ENCODE peak calls at places on chromosomes 3 and 15, in eight cellular contexts. One of them, this sample, is unnamed.

GRCh38 chr3:187968883-187969580 is 184.9 kb upstream of the LPP start:
- DNase-seq in activated CD4-positive, alpha-beta T cell treated with anti-CD3 and anti-CD28 coated beads for 48 hours: no peak
- DNase-seq in GM13976: no peak
- DNase-seq in mucosa of descending colon: no peak
- DNase-seq in BJ: peak
- DNase-seq in Kasumi-1: no peak
- DNase-seq in stimulated activated CD8-positive, alpha-beta memory T cell treated with anti-CD3 and anti-CD28 coated beads, Interleukin-15, amount 100 ng/mL, for 4 hours: no peak
- DNase-seq in astrocyte: peak
- DNase-seq in this sample: peak

GRCh38 chr3:72279631-72280041 is 494.7 kb upstream of the PROK2 start:
- DNase-seq in activated CD4-positive, alpha-beta T cell treated with anti-CD3 and anti-CD28 coated beads for 48 hours: no peak
- DNase-seq in GM13976: no peak
- DNase-seq in mucosa of descending colon: no peak
- DNase-seq in BJ: no peak
- DNase-seq in Kasumi-1: no peak
- DNase-seq in stimulated activated CD8-positive, alpha-beta memory T cell treated with anti-CD3 and anti-CD28 coated beads, Interleukin-15, amount 100 ng/mL, for 4 hours: no peak
- DNase-seq in astrocyte: no peak
- DNase-seq in this sample: peak

GRCh38 chr15:66760358-66760967 is 58.4 kb downstream of the SMAD6 start:
- DNase-seq in activated CD4-positive, alpha-beta T cell treated with anti-CD3 and anti-CD28 coated beads for 48 hours: no peak
- DNase-seq in GM13976: no peak
- DNase-seq in mucosa of descending colon: no peak
- DNase-seq in BJ: no peak
- DNase-seq in Kasumi-1: no peak
- DNase-seq in stimulated activated CD8-positive, alpha-beta memory T cell treated with anti-CD3 and anti-CD28 coated beads, Interleukin-15, amount 100 ng/mL, for 4 hours: no peak
- DNase-seq in astrocyte: no peak
- DNase-seq in this sample: no peak

GRCh38 chr15:61232266-61232665 is 3.2 kb upstream of the RORA start:
- DNase-seq in activated CD4-positive, alpha-beta T cell treated with anti-CD3 and anti-CD28 coated beads for 48 hours: no peak
- DNase-seq in GM13976: no peak
- DNase-seq in mucosa of descending colon: no peak
- DNase-seq in BJ: no peak
- DNase-seq in Kasumi-1: no peak
- DNase-seq in stimulated activated CD8-positive, alpha-beta memory T cell treated with anti-CD3 and anti-CD28 coated beads, Interleukin-15, amount 100 ng/mL, for 4 hours: no peak
- DNase-seq in astrocyte: no peak
- DNase-seq in this sample: no peak

GRCh38 chr3:14880486-14881179 is 61.9 kb downstream of the FGD5 start:
- DNase-seq in activated CD4-positive, alpha-beta T cell treated with anti-CD3 and anti-CD28 coated beads for 48 hours: no peak
- DNase-seq in GM13976: no peak
- DNase-seq in mucosa of descending colon: no peak
- DNase-seq in BJ: no peak
- DNase-seq in Kasumi-1: no peak
- DNase-seq in stimulated activated CD8-positive, alpha-beta memory T cell treated with anti-CD3 and anti-CD28 coated beads, Interleukin-15, amount 100 ng/mL, for 4 hours: no peak
- DNase-seq in astrocyte: no peak
- DNase-seq in this sample: no peak

GRCh38 chr15:62649793-62650420 is 392.6 kb upstream of the TPM1 start:
- DNase-seq in activated CD4-positive, alpha-beta T cell treated with anti-CD3 and anti-CD28 coated beads for 48 hours: peak
- DNase-seq in GM13976: peak
- DNase-seq in mucosa of descending colon: no peak
- DNase-seq in BJ: no peak
- DNase-seq in Kasumi-1: no peak
- DNase-seq in stimulated activated CD8-positive, alpha-beta memory T cell treated with anti-CD3 and anti-CD28 coated beads, Interleukin-15, amount 100 ng/mL, for 4 hours: no peak
- DNase-seq in astrocyte: peak
- DNase-seq in this sample: peak

GRCh38 chr15:90159213-90159612 is 41.9 kb upstream of the SEMA4B start:
- DNase-seq in activated CD4-positive, alpha-beta T cell treated with anti-CD3 and anti-CD28 coated beads for 48 hours: no peak
- DNase-seq in GM13976: no peak
- DNase-seq in mucosa of descending colon: no peak
- DNase-seq in BJ: no peak
- DNase-seq in Kasumi-1: no peak
- DNase-seq in stimulated activated CD8-positive, alpha-beta memory T cell treated with anti-CD3 and anti-CD28 coated beads, Interleukin-15, amount 100 ng/mL, for 4 hours: no peak
- DNase-seq in astrocyte: no peak
- DNase-seq in this sample: peak

GRCh38 chr15:39629376-39629775 is 48.5 kb downstream of the THBS1 start:
- DNase-seq in activated CD4-positive, alpha-beta T cell treated with anti-CD3 and anti-CD28 coated beads for 48 hours: peak
- DNase-seq in GM13976: no peak
- DNase-seq in mucosa of descending colon: peak
- DNase-seq in BJ: no peak
- DNase-seq in Kasumi-1: no peak
- DNase-seq in stimulated activated CD8-positive, alpha-beta memory T cell treated with anti-CD3 and anti-CD28 coated beads, Interleukin-15, amount 100 ng/mL, for 4 hours: peak
- DNase-seq in astrocyte: peak
- DNase-seq in this sample: peak

GRCh38 chr3:183764854-183765731 is 60.3 kb downstream of the MAP6D1 start:
- DNase-seq in activated CD4-positive, alpha-beta T cell treated with anti-CD3 and anti-CD28 coated beads for 48 hours: no peak
- DNase-seq in GM13976: no peak
- DNase-seq in mucosa of descending colon: no peak
- DNase-seq in BJ: peak
- DNase-seq in Kasumi-1: no peak
- DNase-seq in stimulated activated CD8-positive, alpha-beta memory T cell treated with anti-CD3 and anti-CD28 coated beads, Interleukin-15, amount 100 ng/mL, for 4 hours: no peak
- DNase-seq in astrocyte: peak
- DNase-seq in this sample: peak

GRCh38 chr15:77497942-77498361 is 77.3 kb downstream of the HMG20A start:
- DNase-seq in activated CD4-positive, alpha-beta T cell treated with anti-CD3 and anti-CD28 coated beads for 48 hours: no peak
- DNase-seq in GM13976: no peak
- DNase-seq in mucosa of descending colon: no peak
- DNase-seq in BJ: no peak
- DNase-seq in Kasumi-1: no peak
- DNase-seq in stimulated activated CD8-positive, alpha-beta memory T cell treated with anti-CD3 and anti-CD28 coated beads, Interleukin-15, amount 100 ng/mL, for 4 hours: no peak
- DNase-seq in astrocyte: peak
- DNase-seq in this sample: no peak

GRCh38 chr3:50338989-50339388 is 1.6 kb downstream of the RASSF1 start:
- DNase-seq in activated CD4-positive, alpha-beta T cell treated with anti-CD3 and anti-CD28 coated beads for 48 hours: no peak
- DNase-seq in GM13976: no peak
- DNase-seq in mucosa of descending colon: no peak
- DNase-seq in BJ: no peak
- DNase-seq in Kasumi-1: peak
- DNase-seq in stimulated activated CD8-positive, alpha-beta memory T cell treated with anti-CD3 and anti-CD28 coated beads, Interleukin-15, amount 100 ng/mL, for 4 hours: no peak
- DNase-seq in astrocyte: no peak
- DNase-seq in this sample: no peak

GRCh38 chr15:56832125-56832524 is 86.3 kb upstream of the TCF12 start:
- DNase-seq in activated CD4-positive, alpha-beta T cell treated with anti-CD3 and anti-CD28 coated beads for 48 hours: no peak
- DNase-seq in GM13976: no peak
- DNase-seq in mucosa of descending colon: no peak
- DNase-seq in BJ: no peak
- DNase-seq in Kasumi-1: no peak
- DNase-seq in stimulated activated CD8-positive, alpha-beta memory T cell treated with anti-CD3 and anti-CD28 coated beads, Interleukin-15, amount 100 ng/mL, for 4 hours: no peak
- DNase-seq in astrocyte: no peak
- DNase-seq in this sample: no peak

GRCh38 chr15:74866090-74866489 is 7.1 kb downstream of the SCAMP2 start:
- DNase-seq in activated CD4-positive, alpha-beta T cell treated with anti-CD3 and anti-CD28 coated beads for 48 hours: no peak
- DNase-seq in GM13976: no peak
- DNase-seq in mucosa of descending colon: no peak
- DNase-seq in BJ: no peak
- DNase-seq in Kasumi-1: no peak
- DNase-seq in stimulated activated CD8-positive, alpha-beta memory T cell treated with anti-CD3 and anti-CD28 coated beads, Interleukin-15, amount 100 ng/mL, for 4 hours: no peak
- DNase-seq in astrocyte: peak
- DNase-seq in this sample: peak

GRCh38 chr3:20186600-20187004 is 596 bp upstream of the SGO1 start:
- DNase-seq in activated CD4-positive, alpha-beta T cell treated with anti-CD3 and anti-CD28 coated beads for 48 hours: no peak
- DNase-seq in GM13976: no peak
- DNase-seq in mucosa of descending colon: no peak
- DNase-seq in BJ: no peak
- DNase-seq in Kasumi-1: no peak
- DNase-seq in stimulated activated CD8-positive, alpha-beta memory T cell treated with anti-CD3 and anti-CD28 coated beads, Interleukin-15, amount 100 ng/mL, for 4 hours: no peak
- DNase-seq in astrocyte: no peak
- DNase-seq in this sample: no peak

GRCh38 chr15:33985287-33985686 is 17.0 kb downstream of the CHRM5 start:
- DNase-seq in activated CD4-positive, alpha-beta T cell treated with anti-CD3 and anti-CD28 coated beads for 48 hours: no peak
- DNase-seq in GM13976: no peak
- DNase-seq in mucosa of descending colon: no peak
- DNase-seq in BJ: peak
- DNase-seq in Kasumi-1: no peak
- DNase-seq in stimulated activated CD8-positive, alpha-beta memory T cell treated with anti-CD3 and anti-CD28 coated beads, Interleukin-15, amount 100 ng/mL, for 4 hours: no peak
- DNase-seq in astrocyte: peak
- DNase-seq in this sample: peak

GRCh38 chr3:160941885-160942494 is 163.2 kb downstream of the B3GALNT1 start:
- DNase-seq in activated CD4-positive, alpha-beta T cell treated with anti-CD3 and anti-CD28 coated beads for 48 hours: peak
- DNase-seq in GM13976: peak
- DNase-seq in mucosa of descending colon: no peak
- DNase-seq in BJ: no peak
- DNase-seq in Kasumi-1: no peak
- DNase-seq in stimulated activated CD8-positive, alpha-beta memory T cell treated with anti-CD3 and anti-CD28 coated beads, Interleukin-15, amount 100 ng/mL, for 4 hours: no peak
- DNase-seq in astrocyte: peak
- DNase-seq in this sample: peak

GRCh38 chr3:11390411-11391171 is 118.4 kb downstream of the ATG7 start:
- DNase-seq in activated CD4-positive, alpha-beta T cell treated with anti-CD3 and anti-CD28 coated beads for 48 hours: no peak
- DNase-seq in GM13976: no peak
- DNase-seq in mucosa of descending colon: no peak
- DNase-seq in BJ: no peak
- DNase-seq in Kasumi-1: no peak
- DNase-seq in stimulated activated CD8-positive, alpha-beta memory T cell treated with anti-CD3 and anti-CD28 coated beads, Interleukin-15, amount 100 ng/mL, for 4 hours: no peak
- DNase-seq in astrocyte: peak
- DNase-seq in this sample: peak

GRCh38 chr3:56956906-56957305 is 103.6 kb upstream of the SPATA12 start:
- DNase-seq in activated CD4-positive, alpha-beta T cell treated with anti-CD3 and anti-CD28 coated beads for 48 hours: no peak
- DNase-seq in GM13976: no peak
- DNase-seq in mucosa of descending colon: no peak
- DNase-seq in BJ: no peak
- DNase-seq in Kasumi-1: no peak
- DNase-seq in stimulated activated CD8-positive, alpha-beta memory T cell treated with anti-CD3 and anti-CD28 coated beads, Interleukin-15, amount 100 ng/mL, for 4 hours: no peak
- DNase-seq in astrocyte: no peak
- DNase-seq in this sample: no peak

GRCh38 chr3:50154840-50155490 is at the start of gene SEMA3F:
- DNase-seq in activated CD4-positive, alpha-beta T cell treated with anti-CD3 and anti-CD28 coated beads for 48 hours: peak
- DNase-seq in GM13976: peak
- DNase-seq in mucosa of descending colon: peak
- DNase-seq in BJ: no peak
- DNase-seq in Kasumi-1: peak
- DNase-seq in stimulated activated CD8-positive, alpha-beta memory T cell treated with anti-CD3 and anti-CD28 coated beads, Interleukin-15, amount 100 ng/mL, for 4 hours: peak
- DNase-seq in astrocyte: peak
- DNase-seq in this sample: peak

GRCh38 chr3:148998715-148999413 is 7.5 kb downstream of the GYG1 start:
- DNase-seq in activated CD4-positive, alpha-beta T cell treated with anti-CD3 and anti-CD28 coated beads for 48 hours: no peak
- DNase-seq in GM13976: no peak
- DNase-seq in mucosa of descending colon: no peak
- DNase-seq in BJ: no peak
- DNase-seq in Kasumi-1: no peak
- DNase-seq in stimulated activated CD8-positive, alpha-beta memory T cell treated with anti-CD3 and anti-CD28 coated beads, Interleukin-15, amount 100 ng/mL, for 4 hours: no peak
- DNase-seq in astrocyte: no peak
- DNase-seq in this sample: no peak

GRCh38 chr3:14418259-14418658 is 15.9 kb downstream of the SLC6A6 start:
- DNase-seq in activated CD4-positive, alpha-beta T cell treated with anti-CD3 and anti-CD28 coated beads for 48 hours: no peak
- DNase-seq in GM13976: no peak
- DNase-seq in mucosa of descending colon: no peak
- DNase-seq in BJ: no peak
- DNase-seq in Kasumi-1: no peak
- DNase-seq in stimulated activated CD8-positive, alpha-beta memory T cell treated with anti-CD3 and anti-CD28 coated beads, Interleukin-15, amount 100 ng/mL, for 4 hours: no peak
- DNase-seq in astrocyte: no peak
- DNase-seq in this sample: no peak

GRCh38 chr15:83943849-83944404 is 290.0 kb downstream of the ADAMTSL3 start:
- DNase-seq in activated CD4-positive, alpha-beta T cell treated with anti-CD3 and anti-CD28 coated beads for 48 hours: no peak
- DNase-seq in GM13976: no peak
- DNase-seq in mucosa of descending colon: no peak
- DNase-seq in BJ: no peak
- DNase-seq in Kasumi-1: no peak
- DNase-seq in stimulated activated CD8-positive, alpha-beta memory T cell treated with anti-CD3 and anti-CD28 coated beads, Interleukin-15, amount 100 ng/mL, for 4 hours: no peak
- DNase-seq in astrocyte: no peak
- DNase-seq in this sample: peak

GRCh38 chr3:28940530-28940929 is 340.3 kb upstream of the RBMS3 start:
- DNase-seq in activated CD4-positive, alpha-beta T cell treated with anti-CD3 and anti-CD28 coated beads for 48 hours: no peak
- DNase-seq in GM13976: peak
- DNase-seq in mucosa of descending colon: no peak
- DNase-seq in BJ: peak
- DNase-seq in Kasumi-1: peak
- DNase-seq in stimulated activated CD8-positive, alpha-beta memory T cell treated with anti-CD3 and anti-CD28 coated beads, Interleukin-15, amount 100 ng/mL, for 4 hours: no peak
- DNase-seq in astrocyte: peak
- DNase-seq in this sample: peak

GRCh38 chr3:52845691-52846426 is 11.0 kb upstream of the MUSTN1 start:
- DNase-seq in activated CD4-positive, alpha-beta T cell treated with anti-CD3 and anti-CD28 coated beads for 48 hours: peak
- DNase-seq in GM13976: no peak
- DNase-seq in mucosa of descending colon: no peak
- DNase-seq in BJ: no peak
- DNase-seq in Kasumi-1: no peak
- DNase-seq in stimulated activated CD8-positive, alpha-beta memory T cell treated with anti-CD3 and anti-CD28 coated beads, Interleukin-15, amount 100 ng/mL, for 4 hours: no peak
- DNase-seq in astrocyte: no peak
- DNase-seq in this sample: no peak

GRCh38 chr15:38004218-38004848 is 69.9 kb downstream of the TMCO5A start:
- DNase-seq in activated CD4-positive, alpha-beta T cell treated with anti-CD3 and anti-CD28 coated beads for 48 hours: no peak
- DNase-seq in GM13976: no peak
- DNase-seq in mucosa of descending colon: no peak
- DNase-seq in BJ: no peak
- DNase-seq in Kasumi-1: no peak
- DNase-seq in stimulated activated CD8-positive, alpha-beta memory T cell treated with anti-CD3 and anti-CD28 coated beads, Interleukin-15, amount 100 ng/mL, for 4 hours: no peak
- DNase-seq in astrocyte: no peak
- DNase-seq in this sample: no peak

GRCh38 chr3:104908761-104909160 is 457.9 kb upstream of the ALCAM start:
- DNase-seq in activated CD4-positive, alpha-beta T cell treated with anti-CD3 and anti-CD28 coated beads for 48 hours: no peak
- DNase-seq in GM13976: no peak
- DNase-seq in mucosa of descending colon: no peak
- DNase-seq in BJ: no peak
- DNase-seq in Kasumi-1: no peak
- DNase-seq in stimulated activated CD8-positive, alpha-beta memory T cell treated with anti-CD3 and anti-CD28 coated beads, Interleukin-15, amount 100 ng/mL, for 4 hours: no peak
- DNase-seq in astrocyte: no peak
- DNase-seq in this sample: no peak

GRCh38 chr3:190013943-190014924 is 106.5 kb downstream of the P3H2 start:
- DNase-seq in activated CD4-positive, alpha-beta T cell treated with anti-CD3 and anti-CD28 coated beads for 48 hours: no peak
- DNase-seq in GM13976: no peak
- DNase-seq in mucosa of descending colon: no peak
- DNase-seq in BJ: no peak
- DNase-seq in Kasumi-1: no peak
- DNase-seq in stimulated activated CD8-positive, alpha-beta memory T cell treated with anti-CD3 and anti-CD28 coated beads, Interleukin-15, amount 100 ng/mL, for 4 hours: no peak
- DNase-seq in astrocyte: peak
- DNase-seq in this sample: no peak

GRCh38 chr3:59451041-59451763 is 401.4 kb upstream of the CFAP20DC start:
- DNase-seq in activated CD4-positive, alpha-beta T cell treated with anti-CD3 and anti-CD28 coated beads for 48 hours: peak
- DNase-seq in GM13976: peak
- DNase-seq in mucosa of descending colon: no peak
- DNase-seq in BJ: no peak
- DNase-seq in Kasumi-1: peak
- DNase-seq in stimulated activated CD8-positive, alpha-beta memory T cell treated with anti-CD3 and anti-CD28 coated beads, Interleukin-15, amount 100 ng/mL, for 4 hours: peak
- DNase-seq in astrocyte: no peak
- DNase-seq in this sample: no peak

GRCh38 chr3:151101270-151101954 is 15.9 kb downstream of the MED12L start:
- DNase-seq in activated CD4-positive, alpha-beta T cell treated with anti-CD3 and anti-CD28 coated beads for 48 hours: no peak
- DNase-seq in GM13976: no peak
- DNase-seq in mucosa of descending colon: no peak
- DNase-seq in BJ: no peak
- DNase-seq in Kasumi-1: no peak
- DNase-seq in stimulated activated CD8-positive, alpha-beta memory T cell treated with anti-CD3 and anti-CD28 coated beads, Interleukin-15, amount 100 ng/mL, for 4 hours: no peak
- DNase-seq in astrocyte: no peak
- DNase-seq in this sample: no peak

GRCh38 chr15:96670389-96670788 is 339.9 kb downstream of the NR2F2 start:
- DNase-seq in activated CD4-positive, alpha-beta T cell treated with anti-CD3 and anti-CD28 coated beads for 48 hours: no peak
- DNase-seq in GM13976: no peak
- DNase-seq in mucosa of descending colon: no peak
- DNase-seq in BJ: no peak
- DNase-seq in Kasumi-1: no peak
- DNase-seq in stimulated activated CD8-positive, alpha-beta memory T cell treated with anti-CD3 and anti-CD28 coated beads, Interleukin-15, amount 100 ng/mL, for 4 hours: no peak
- DNase-seq in astrocyte: no peak
- DNase-seq in this sample: no peak

GRCh38 chr15:67578020-67578600 is 35.6 kb downstream of the MAP2K5 start:
- DNase-seq in activated CD4-positive, alpha-beta T cell treated with anti-CD3 and anti-CD28 coated beads for 48 hours: no peak
- DNase-seq in GM13976: no peak
- DNase-seq in mucosa of descending colon: no peak
- DNase-seq in BJ: no peak
- DNase-seq in Kasumi-1: no peak
- DNase-seq in stimulated activated CD8-positive, alpha-beta memory T cell treated with anti-CD3 and anti-CD28 coated beads, Interleukin-15, amount 100 ng/mL, for 4 hours: no peak
- DNase-seq in astrocyte: no peak
- DNase-seq in this sample: no peak

GRCh38 chr15:65921780-65922179 is 52.5 kb downstream of the RAB11A start:
- DNase-seq in activated CD4-positive, alpha-beta T cell treated with anti-CD3 and anti-CD28 coated beads for 48 hours: no peak
- DNase-seq in GM13976: no peak
- DNase-seq in mucosa of descending colon: no peak
- DNase-seq in BJ: no peak
- DNase-seq in Kasumi-1: no peak
- DNase-seq in stimulated activated CD8-positive, alpha-beta memory T cell treated with anti-CD3 and anti-CD28 coated beads, Interleukin-15, amount 100 ng/mL, for 4 hours: no peak
- DNase-seq in astrocyte: no peak
- DNase-seq in this sample: no peak

This sample was measured in amniotic epithelial cell.